ENCODE peak calls at places on chromosomes 16 and 17, in six cellular contexts. B, L, Z, K, C and N are unnamed samples.

GRCh38 chr17:27868565-27868964 is 24.6 kb downstream of the LYRM9 start:
- DNase-seq in L (no peak), K (no peak), C (no peak), B (no peak), Z (no peak), N (no peak)

GRCh38 chr17:61106354-61106753 is 293.3 kb upstream of the TBX2 start:
- DNase-seq in K (no peak), B (no peak), Z (no peak), C (no peak), L (no peak), N (no peak)

GRCh38 chr17:2094891-2095535 is 40.1 kb downstream of the HIC1 start:
- DNase-seq in K (no peak), L (no peak), Z (no peak), C (peak; percentile 87), B (no peak), N (no peak)

GRCh38 chr17:19414396-19415280 is 3.6 kb downstream of the RNF112 start:
- DNase-seq in B (no peak), Z (no peak), C (peak; percentile 55), L (no peak), K (no peak), N (no peak)

GRCh38 chr16:68492501-68493411 is 44.4 kb upstream of the SMPD3 start:
- DNase-seq in K (no peak), Z (no peak), C (no peak), B (no peak), L (no peak), N (no peak)

GRCh38 chr17:76881408-76881807 is 13.2 kb downstream of the MGAT5B start:
- DNase-seq in K (no peak), C (no peak), Z (no peak), L (no peak), B (no peak), N (no peak)

GRCh38 chr16:19415918-19416317 is 1.8 kb upstream of the TMC5 start:
- DNase-seq in B (no peak), L (no peak), C (no peak), K (no peak), Z (no peak), N (no peak)

GRCh38 chr16:86294535-86294934 is 215.8 kb upstream of the FOXF1 start:
- DNase-seq in C (no peak), B (no peak), Z (no peak), K (no peak), L (no peak), N (no peak)

GRCh38 chr16:77777745-77778144 is 10.6 kb upstream of the VAT1L start:
- DNase-seq in B (no peak), L (no peak), C (no peak), Z (no peak), K (no peak), N (no peak)

GRCh38 chr17:79986441-79987186 is 49.1 kb downstream of the TBC1D16 start:
- DNase-seq in L (no peak), B (no peak), Z (no peak), K (no peak), C (no peak), N (no peak)

GRCh38 chr16:25546781-25547180 is 145.0 kb upstream of the HS3ST4 start:
- DNase-seq in K (no peak), Z (no peak), L (no peak), B (no peak), C (no peak), N (no peak)

GRCh38 chr16:68445458-68445857 is 2.9 kb downstream of the SMPD3 start:
- DNase-seq in C (peak; percentile 78), B (no peak), L (no peak), Z (peak; percentile 68), K (no peak), N (peak; percentile 28)

GRCh38 chr16:1071009-1071408 is 1.5 kb upstream of the SSTR5 start:
- DNase-seq in L (no peak), C (no peak), K (no peak), Z (no peak), B (no peak), N (no peak)

GRCh38 chr16:87161822-87162676 is 155.1 kb downstream of the C16orf95 start:
- DNase-seq in C (no peak), L (no peak), B (no peak), Z (peak; percentile 25), K (no peak), N (no peak)

GRCh38 chr16:54351171-54351570 is 64.6 kb upstream of the IRX3 start:
- DNase-seq in C (no peak), Z (no peak), B (no peak), K (no peak), L (no peak), N (no peak)

GRCh38 chr16:73122604-73123386 is 74.9 kb upstream of the ZFHX3 start:
- DNase-seq in Z (no peak), B (no peak), K (no peak), L (no peak), C (no peak), N (no peak)

GRCh38 chr17:44898768-44899073 is 524 bp downstream of the EFTUD2 start:
- DNase-seq in Z (no peak), C (no peak), K (no peak), L (no peak), B (no peak), N (no peak)

GRCh38 chr17:80920406-80920805 is 71.2 kb upstream of the CHMP6 start:
- DNase-seq in Z (no peak), B (no peak), K (no peak), L (no peak), C (no peak), N (no peak)

GRCh38 chr16:1757714-1758461 is 13.5 kb downstream of the NME3 start:
- DNase-seq in K (no peak), L (no peak), Z (no peak), B (no peak), C (no peak), N (no peak)

GRCh38 chr16:8568231-8568617 is 22.1 kb downstream of the TMEM114 start:
- DNase-seq in L (no peak), Z (peak; percentile 17), K (no peak), B (no peak), C (no peak), N (no peak)

GRCh38 chr16:46568472-46569230 is 52.5 kb downstream of the SHCBP1 start:
- DNase-seq in K (no peak), B (no peak), C (no peak), L (no peak), Z (no peak), N (no peak)

GRCh38 chr16:21156767-21157467 is 1.6 kb upstream of the LDAF1 start:
- DNase-seq in B (no peak), L (no peak), Z (no peak), C (peak; percentile 90), K (no peak), N (no peak)

GRCh38 chr17:4504188-4504587 is 5.5 kb downstream of the SPNS2 start:
- DNase-seq in L (no peak), B (no peak), C (no peak), K (no peak), Z (no peak), N (no peak)

GRCh38 chr17:50872710-50873424 is 6.7 kb upstream of the TOB1 start:
- DNase-seq in Z (peak; percentile 63), L (peak; percentile 49), C (no peak), K (no peak), B (peak; percentile 48), N (no peak)